ENCODE peak calls at places on chromosomes 16 and 17, in six cellular contexts. One of them, this sample, is unnamed.

GRCh38 chr17:79741751-79742588 is 11.2 kb downstream of the ENPP7 start:
- DNase-seq in endodermal cell: peak
- DNase-seq in prostate gland: peak
- DNase-seq in upper lobe of right lung: peak
- DNase-seq in cardiac fibroblast: peak
- DNase-seq in mesothelial cell of epicardium: peak
- DNase-seq in this sample: peak

GRCh38 chr16:58582971-58583765 is 46.5 kb downstream of the CNOT1 start:
- DNase-seq in endodermal cell: peak
- DNase-seq in prostate gland: no peak
- DNase-seq in upper lobe of right lung: no peak
- DNase-seq in cardiac fibroblast: peak
- DNase-seq in mesothelial cell of epicardium: no peak
- DNase-seq in this sample: no peak

GRCh38 chr17:29622337-29623282 is at the start of gene CORO6:
- DNase-seq in endodermal cell: peak
- DNase-seq in prostate gland: no peak
- DNase-seq in upper lobe of right lung: peak
- DNase-seq in cardiac fibroblast: peak
- DNase-seq in mesothelial cell of epicardium: peak
- DNase-seq in this sample: peak

GRCh38 chr17:46785696-46786095 is 32.8 kb downstream of the WNT3 start:
- DNase-seq in endodermal cell: peak
- DNase-seq in prostate gland: no peak
- DNase-seq in upper lobe of right lung: no peak
- DNase-seq in cardiac fibroblast: no peak
- DNase-seq in mesothelial cell of epicardium: no peak
- DNase-seq in this sample: no peak

GRCh38 chr17:47633996-47634395 is 15.7 kb upstream of the KPNB1 start:
- DNase-seq in endodermal cell: no peak
- DNase-seq in prostate gland: no peak
- DNase-seq in upper lobe of right lung: no peak
- DNase-seq in cardiac fibroblast: no peak
- DNase-seq in mesothelial cell of epicardium: no peak
- DNase-seq in this sample: no peak

GRCh38 chr17:4420692-4421131 is 13.0 kb upstream of the SPNS3 start:
- DNase-seq in endodermal cell: peak
- DNase-seq in prostate gland: peak
- DNase-seq in upper lobe of right lung: no peak
- DNase-seq in cardiac fibroblast: peak
- DNase-seq in mesothelial cell of epicardium: no peak
- DNase-seq in this sample: peak

GRCh38 chr17:11506635-11507034 is 91.6 kb upstream of the DNAH9 start:
- DNase-seq in endodermal cell: peak
- DNase-seq in prostate gland: no peak
- DNase-seq in upper lobe of right lung: no peak
- DNase-seq in cardiac fibroblast: peak
- DNase-seq in mesothelial cell of epicardium: no peak
- DNase-seq in this sample: peak

GRCh38 chr17:78873519-78874340 is 29.3 kb downstream of the CEP295NL start:
- DNase-seq in endodermal cell: no peak
- DNase-seq in prostate gland: peak
- DNase-seq in upper lobe of right lung: no peak
- DNase-seq in cardiac fibroblast: peak
- DNase-seq in mesothelial cell of epicardium: no peak
- DNase-seq in this sample: no peak

GRCh38 chr17:17868637-17869522 is 32.1 kb upstream of the SREBF1 start:
- DNase-seq in endodermal cell: peak
- DNase-seq in prostate gland: no peak
- DNase-seq in upper lobe of right lung: no peak
- DNase-seq in cardiac fibroblast: peak
- DNase-seq in mesothelial cell of epicardium: no peak
- DNase-seq in this sample: no peak

GRCh38 chr17:1422907-1423306 is 22.9 kb upstream of the YWHAE start:
- DNase-seq in endodermal cell: no peak
- DNase-seq in prostate gland: no peak
- DNase-seq in upper lobe of right lung: no peak
- DNase-seq in cardiac fibroblast: peak
- DNase-seq in mesothelial cell of epicardium: no peak
- DNase-seq in this sample: no peak

DNA sequence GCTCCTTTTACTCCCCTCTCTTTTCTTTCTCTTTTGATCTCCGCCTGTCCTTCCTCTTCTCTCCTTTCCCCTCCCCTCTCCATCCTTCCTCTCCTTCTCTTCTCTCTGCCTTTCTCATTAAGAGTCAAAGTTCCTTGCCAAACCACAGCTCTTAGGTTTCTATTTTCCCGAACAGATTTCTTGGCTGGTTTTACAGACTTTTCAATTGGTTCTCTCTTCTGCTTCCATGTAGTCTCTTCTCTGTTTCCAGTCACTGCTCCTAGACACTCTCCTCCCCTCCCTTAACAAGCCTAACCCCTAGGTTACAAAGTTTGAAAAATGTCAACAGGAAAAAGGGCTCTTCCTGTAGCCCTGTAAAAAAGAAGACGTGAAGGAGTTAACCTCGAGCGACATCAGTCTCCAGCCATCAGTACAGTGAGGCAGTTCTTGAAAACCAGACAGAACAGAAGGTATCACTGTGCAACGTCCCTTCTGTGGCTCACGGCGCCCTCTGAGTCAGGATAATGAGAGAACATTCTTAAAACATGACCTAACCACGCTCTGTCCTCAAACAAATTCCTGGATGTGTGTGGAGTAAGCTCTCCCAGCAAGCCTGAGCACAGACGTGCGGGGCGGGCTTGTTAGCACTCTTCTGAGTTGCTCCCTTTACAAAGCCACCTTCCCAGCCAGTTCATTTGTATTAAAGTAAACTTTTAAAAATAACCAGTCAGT is 11.6 kb upstream of the MARCHF10 start:
- DNase-seq in endodermal cell: peak
- DNase-seq in prostate gland: peak
- DNase-seq in upper lobe of right lung: peak
- DNase-seq in cardiac fibroblast: peak
- DNase-seq in mesothelial cell of epicardium: peak
- DNase-seq in this sample: peak
- TF ChIP-seq CTCF in endodermal cell: no peak
- TF ChIP-seq CTCF in prostate gland: no peak
- TF ChIP-seq CTCF in upper lobe of right lung: no peak
- TF ChIP-seq CTCF in cardiac fibroblast: no peak
- TF ChIP-seq CTCF in mesothelial cell of epicardium: no peak
- TF ChIP-seq CTCF in this sample: no peak

DNA sequence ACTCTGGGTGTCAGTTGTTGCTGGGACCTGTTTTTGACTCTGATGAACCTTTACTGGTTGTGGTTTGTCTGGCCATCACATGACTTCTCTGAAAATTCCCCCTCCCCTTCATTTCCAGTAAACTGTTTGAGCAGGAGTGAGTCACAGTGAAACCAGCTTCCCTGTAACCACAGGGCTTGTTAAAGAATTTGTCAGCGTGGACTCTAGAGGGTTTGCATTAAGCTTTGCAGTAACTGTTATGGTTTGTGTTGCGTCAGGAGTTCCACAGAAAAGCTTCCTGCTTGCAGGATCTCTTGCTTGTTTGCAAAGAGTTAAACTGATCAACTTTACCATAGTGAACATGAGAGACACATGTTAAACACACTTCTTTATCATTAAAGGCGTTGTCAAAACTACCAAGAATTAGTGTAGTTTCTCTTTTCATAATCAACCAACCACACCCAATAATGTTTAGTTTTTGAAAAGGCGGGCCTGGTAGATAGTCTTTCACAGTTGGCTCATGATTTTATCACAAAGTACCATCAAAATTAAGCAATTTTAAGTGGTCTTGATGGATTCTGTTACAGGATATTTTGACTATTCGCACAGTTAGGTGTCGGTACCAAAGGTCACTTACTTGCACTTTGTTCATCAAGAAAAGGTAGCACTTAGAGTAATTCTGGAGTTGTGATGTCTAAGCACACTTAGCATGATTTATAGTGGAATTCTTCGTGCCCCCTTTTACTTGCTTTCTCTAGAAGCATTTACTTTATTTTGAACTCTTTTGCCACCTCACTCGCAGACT is 79.3 kb downstream of the VMP1 start:
- DNase-seq in endodermal cell: peak
- DNase-seq in prostate gland: peak
- DNase-seq in upper lobe of right lung: no peak
- DNase-seq in cardiac fibroblast: peak
- DNase-seq in mesothelial cell of epicardium: no peak
- DNase-seq in this sample: no peak
- TF ChIP-seq CTCF in endodermal cell: no peak
- TF ChIP-seq CTCF in prostate gland: no peak
- TF ChIP-seq CTCF in upper lobe of right lung: no peak
- TF ChIP-seq CTCF in cardiac fibroblast: peak
- TF ChIP-seq CTCF in mesothelial cell of epicardium: no peak
- TF ChIP-seq CTCF in this sample: no peak

GRCh38 chr17:32192379-32192778 is 50.1 kb downstream of the RHOT1 start:
- DNase-seq in endodermal cell: no peak
- DNase-seq in prostate gland: no peak
- DNase-seq in upper lobe of right lung: no peak
- DNase-seq in cardiac fibroblast: peak
- DNase-seq in mesothelial cell of epicardium: no peak
- DNase-seq in this sample: no peak
- TF ChIP-seq CTCF in endodermal cell: no peak
- TF ChIP-seq CTCF in prostate gland: no peak
- TF ChIP-seq CTCF in upper lobe of right lung: no peak
- TF ChIP-seq CTCF in cardiac fibroblast: no peak
- TF ChIP-seq CTCF in mesothelial cell of epicardium: no peak
- TF ChIP-seq CTCF in this sample: no peak

DNA sequence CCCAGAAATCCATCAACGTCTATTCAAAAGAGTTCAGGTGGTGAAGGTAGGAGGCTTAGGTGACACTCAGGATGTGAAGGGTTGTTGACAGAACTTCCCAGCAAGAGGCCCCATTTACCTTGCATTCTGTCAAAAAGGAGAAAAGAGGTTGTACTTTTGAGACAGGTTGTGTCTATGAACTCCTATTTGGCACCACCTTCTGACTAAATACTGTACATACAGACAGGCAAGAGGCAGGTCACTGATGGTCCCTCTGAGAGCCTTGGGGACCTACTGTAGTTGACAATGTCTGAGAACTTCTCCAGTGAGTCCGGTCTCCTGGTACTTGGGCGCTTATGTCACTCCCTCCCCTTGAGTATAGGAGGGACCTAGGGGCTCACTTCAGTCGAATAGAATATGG is 479.3 kb upstream of the ZFHX3 start:
- DNase-seq in endodermal cell: no peak
- DNase-seq in prostate gland: no peak
- DNase-seq in upper lobe of right lung: no peak
- DNase-seq in cardiac fibroblast: no peak
- DNase-seq in mesothelial cell of epicardium: no peak
- DNase-seq in this sample: no peak
- TF ChIP-seq CTCF in endodermal cell: no peak
- TF ChIP-seq CTCF in prostate gland: no peak
- TF ChIP-seq CTCF in upper lobe of right lung: no peak
- TF ChIP-seq CTCF in cardiac fibroblast: no peak
- TF ChIP-seq CTCF in mesothelial cell of epicardium: no peak
- TF ChIP-seq CTCF in this sample: no peak

This sample was measured in nephron progenitor cell.